ENCODE peak calls at places on chromosome 12, in four cellular contexts. M is A673, P is fibroblast of mammary gland, F is psoas muscle. D is an unnamed sample.

GRCh38 chr12:110591508-110592051 is 8.5 kb upstream of the PPTC7 start:
- DNase-seq in P (no peak), M (no peak), F (no peak), D (no peak)

GRCh38 chr12:8698132-8698829 is 490 bp downstream of the RIMKLB start:
- DNase-seq in F (peak; percentile 81), M (peak; percentile 38), P (peak; percentile 17), D (no peak)

GRCh38 chr12:117522559-117522958 is 161.1 kb upstream of the NOS1 start:
- DNase-seq in M (no peak), P (peak; percentile 72), F (no peak), D (no peak)

GRCh38 chr12:10940389-10940788 is 1.3 kb upstream of the TAS2R14 start:
- DNase-seq in M (no peak), P (peak; percentile 69), F (no peak), D (peak; percentile 98)

GRCh38 chr12:1660304-1661187 is 30.3 kb upstream of the ADIPOR2 start:
- DNase-seq in F (peak; percentile 66), M (no peak), P (peak; percentile 63), D (peak; percentile 98)

GRCh38 chr12:124553862-124554428 is 13.5 kb downstream of the NCOR2 start:
- DNase-seq in P (no peak), F (no peak), M (no peak), D (no peak)

GRCh38 chr12:63862187-63863107 is 17.9 kb downstream of the SRGAP1 start:
- DNase-seq in M (peak; percentile 66), F (no peak), P (no peak), D (peak; percentile 25)

GRCh38 chr12:10082057-10082874 is 16.5 kb downstream of the CLEC1A start:
- DNase-seq in M (no peak), F (no peak), P (no peak), D (no peak)

GRCh38 chr12:58310828-58311273 is 369.5 kb downstream of the ATP23 start:
- DNase-seq in P (peak; percentile 99), M (no peak), F (no peak), D (peak; percentile 99)

GRCh38 chr12:3097186-3097804 is 20.1 kb downstream of the TSPAN9 start:
- DNase-seq in P (no peak), F (peak; percentile 68), M (no peak), D (no peak)

GRCh38 chr12:111451649-111452129 is 46.0 kb downstream of the SH2B3 start:
- DNase-seq in P (peak; percentile 64), F (no peak), M (peak; percentile 82), D (peak; percentile 49)

GRCh38 chr12:75747572-75747995 is 236.2 kb upstream of the KRR1 start:
- DNase-seq in P (peak; percentile 89), M (peak; percentile 40), F (no peak), D (peak; percentile 87)

GRCh38 chr12:132108211-132108832 is 35.8 kb downstream of the DDX51 start:
- DNase-seq in P (no peak), F (no peak), M (no peak), D (no peak)

GRCh38 chr12:99985129-99985570 is 414 bp upstream of the ANKS1B start:
- DNase-seq in P (no peak), M (no peak), F (no peak), D (no peak)

GRCh38 chr12:53181935-53182334 is 1.2 kb upstream of the CSAD start:
- DNase-seq in M (no peak), F (no peak), P (peak; percentile 11), D (no peak)

GRCh38 chr12:53184828-53185227 is 4.1 kb upstream of the CSAD start:
- DNase-seq in P (no peak), F (no peak), M (no peak), D (no peak)

GRCh38 chr12:53180270-53180930 is at the start of the genes CSAD and ZNF740:
- DNase-seq in F (peak; percentile 99), P (peak; percentile 96), M (peak; percentile 99), D (peak; percentile 93)

GRCh38 chr12:53180931-53181645 is 363 bp upstream of the CSAD start:
- DNase-seq in F (peak; percentile 90), M (peak; percentile 93), P (peak; percentile 68), D (peak; percentile 33)

DNA sequence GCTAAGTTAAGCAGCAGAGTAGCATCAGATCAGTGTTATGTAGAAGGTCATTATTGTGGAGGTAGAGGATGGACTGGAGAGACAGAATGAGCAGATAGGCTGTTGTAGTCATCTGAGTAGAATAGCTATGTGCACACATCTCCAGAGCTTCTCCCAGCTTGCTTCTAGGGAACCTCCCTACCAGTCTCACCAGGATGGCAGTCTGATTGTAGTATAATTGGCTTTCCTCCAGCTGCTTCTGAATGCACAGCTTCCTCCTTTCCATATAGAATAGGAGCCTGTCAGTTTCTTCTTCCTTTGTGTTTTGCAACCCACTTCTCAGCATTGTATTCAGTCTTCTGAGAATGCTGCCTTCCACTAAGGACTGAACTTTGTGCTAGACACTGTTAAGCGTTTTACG is 2.1 kb upstream of the CSAD start:
- DNase-seq in P (peak; percentile 9), F (no peak), M (peak; percentile 71), D (peak; percentile 22)
- H3K4me3 ChIP-seq in P (no peak overlapping the region), F (peak overlapping the region; percentile 77), M (no peak overlapping the region), D (no peak overlapping the region)

GRCh38 chr12:109346920-109347319 is 780 bp upstream of the MYO1H start:
- DNase-seq in M (peak; percentile 11), F (no peak), P (no peak), D (no peak)
- TF ChIP-seq CTCF in M (peak; percentile 34), F (no peak), P (peak; percentile 13), D (no peak)

DNA sequence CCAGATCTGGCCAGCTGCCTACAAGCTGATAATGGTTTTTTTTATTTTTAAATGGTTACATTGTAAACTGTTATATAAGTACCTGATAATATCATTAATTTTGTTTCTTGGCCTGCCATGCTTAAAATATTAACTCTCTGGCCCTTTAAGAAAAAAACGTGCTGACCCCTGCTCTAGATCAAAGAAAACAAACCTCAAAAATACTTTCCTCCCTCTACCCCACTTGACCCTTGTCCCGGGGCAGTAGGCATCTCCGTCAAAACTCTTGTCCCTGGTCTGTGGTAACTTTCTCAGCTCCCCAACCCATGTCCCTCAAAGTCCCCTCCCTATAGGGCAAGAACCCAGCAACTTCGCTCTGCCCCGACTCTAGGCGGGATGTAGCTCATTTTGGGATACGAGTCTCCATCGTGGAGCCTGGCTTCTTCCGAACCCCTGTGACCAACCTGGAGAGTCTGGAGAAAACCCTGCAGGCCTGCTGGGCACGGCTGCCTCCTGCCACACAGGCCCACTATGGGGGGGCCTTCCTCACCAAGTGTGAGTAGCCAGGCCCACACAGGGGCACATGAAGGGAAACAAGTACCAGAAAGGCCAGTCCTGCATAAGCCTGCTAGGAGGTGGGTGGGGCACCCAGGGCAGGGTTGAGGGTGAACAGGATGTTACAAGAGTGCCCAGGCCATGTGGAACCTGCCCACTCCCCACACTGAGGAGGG is 3.5 kb downstream of the RDH5 start:
- DNase-seq in F (peak; percentile 50), P (no peak), M (no peak), D (no peak)
- H3K4me3 ChIP-seq in F (peak overlapping the region; percentile 29), P (no peak overlapping the region), M (no peak overlapping the region), D (no peak overlapping the region)

DNA sequence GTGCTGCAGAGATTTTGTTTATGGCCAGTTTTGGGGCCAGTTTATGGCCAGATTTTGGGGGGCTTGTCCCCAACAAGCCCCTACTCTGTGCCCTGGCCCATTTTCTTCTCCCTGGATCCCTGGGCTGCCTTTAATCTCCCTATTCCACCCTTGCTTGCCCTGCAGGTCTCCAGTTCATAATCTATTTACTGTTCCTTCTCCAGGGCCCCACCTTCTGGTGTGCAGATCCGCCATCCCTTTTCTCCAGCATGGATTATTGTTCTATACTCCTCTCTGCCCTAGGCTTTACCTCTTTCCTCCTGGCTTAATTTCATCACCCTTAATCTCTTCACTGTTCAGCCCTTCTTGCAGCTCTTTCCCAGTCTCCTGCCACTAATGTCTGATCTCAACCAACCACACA is 26.0 kb upstream of the NUDT4 start:
- DNase-seq in M (no peak), P (no peak), F (no peak), D (no peak)
- TF ChIP-seq CTCF in M (no peak), P (no peak), F (no peak), D (no peak)

DNA sequence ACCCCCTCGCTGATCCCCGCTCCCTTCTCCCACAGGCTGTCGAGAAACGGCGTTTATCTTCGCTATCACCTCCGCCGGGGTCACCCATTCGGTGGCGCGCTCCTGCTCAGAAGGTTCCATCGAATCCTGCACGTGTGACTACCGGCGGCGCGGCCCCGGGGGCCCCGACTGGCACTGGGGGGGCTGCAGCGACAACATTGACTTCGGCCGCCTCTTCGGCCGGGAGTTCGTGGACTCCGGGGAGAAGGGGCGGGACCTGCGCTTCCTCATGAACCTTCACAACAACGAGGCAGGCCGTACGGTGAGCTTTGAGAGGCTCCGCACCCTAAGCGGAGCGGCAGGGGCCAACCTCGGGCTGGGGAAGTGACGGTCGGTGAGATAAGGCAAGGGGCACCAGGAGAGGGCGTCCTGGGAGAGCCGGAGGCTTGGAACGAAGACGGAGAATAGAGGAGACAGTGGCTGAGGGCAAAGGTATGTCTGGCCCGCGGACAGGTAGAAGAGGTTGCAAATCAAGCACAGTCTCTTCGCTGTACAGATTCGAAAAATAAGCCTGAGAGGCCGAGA is 2.3 kb downstream of the WNT1 start:
- DNase-seq in M (no peak), P (no peak), F (peak; percentile 64), D (no peak)
- H3K4me3 ChIP-seq in M (peak overlapping the region; percentile 32), P (no peak overlapping the region), F (peak overlapping the region; percentile 54), D (no peak overlapping the region)

GRCh38 chr12:126343352-126343751 is 1278.1 kb downstream of the AACS start:
- DNase-seq in P (no peak), M (peak; percentile 93), F (no peak), D (no peak)

GRCh38 chr12:126342866-126343265 is 1277.6 kb downstream of the AACS start:
- DNase-seq in P (no peak), M (peak; percentile 85), F (no peak), D (no peak)

GRCh38 chr12:126349383-126349782 is 1284.1 kb downstream of the AACS start:
- DNase-seq in M (no peak), F (no peak), P (no peak), D (no peak)

GRCh38 chr12:126347421-126347820 is 1282.2 kb downstream of the AACS start:
- DNase-seq in F (no peak), M (no peak), P (no peak), D (no peak)

DNA sequence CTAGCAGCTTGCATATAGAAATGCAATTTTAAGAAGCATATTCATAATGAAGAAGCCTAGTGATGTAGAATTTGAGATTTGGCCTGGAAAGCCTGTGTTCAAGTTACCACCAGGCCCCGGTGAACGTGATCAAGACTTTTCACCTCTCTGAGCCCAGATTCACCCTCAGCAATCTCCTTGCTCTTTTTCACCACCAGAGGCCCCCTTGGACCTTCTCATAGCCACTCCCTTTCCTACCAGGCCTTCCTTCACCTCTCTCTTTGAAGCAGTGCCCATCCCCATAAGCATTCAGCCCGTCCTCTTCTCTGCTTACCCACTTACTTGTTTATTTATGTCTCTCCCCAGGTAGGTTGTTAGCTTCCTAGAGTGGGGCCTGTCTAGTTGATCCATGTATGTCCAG is 1280.9 kb downstream of the AACS start:
- DNase-seq in F (no peak), P (no peak), M (no peak), D (no peak)
- TF ChIP-seq CTCF in F (no peak), P (no peak), M (peak; percentile 14), D (no peak)

GRCh38 chr12:106854723-106855122 is 80.2 kb downstream of the RIC8B start:
- DNase-seq in M (no peak), P (no peak), F (no peak), D (no peak)
- H3K4me3 ChIP-seq in M (no peak overlapping the region), P (no peak overlapping the region), F (no peak overlapping the region), D (no peak overlapping the region)